ENCODE peak calls at places on chromosomes 11 and 22, in five cellular contexts. Y is tibial artery, E is right cardiac atrium, W is IMR-90, V is neural progenitor cell. O is an unnamed sample.

GRCh38 chr22:36486619-36487384 is 5.4 kb upstream of the TXN2 start:
- DNase-seq in Y (no peak), E (no peak), W (peak; percentile 68), V (peak; percentile 77), O (no peak)

GRCh38 chr22:35310556-35311550 is 11.2 kb downstream of the TOM1 start:
- DNase-seq in Y (no peak), E (no peak), W (no peak), V (peak; percentile 25), O (no peak)

GRCh38 chr22:46185263-46185662 is 34.9 kb downstream of the PPARA start:
- DNase-seq in Y (no peak), E (no peak), W (no peak), V (no peak), O (no peak)

GRCh38 chr22:42313804-42314581 is 43.5 kb upstream of the TCF20 start:
- DNase-seq in Y (no peak), E (no peak), W (peak; percentile 54), V (peak; percentile 91), O (no peak)

GRCh38 chr11:134409552-134410429 is 2.3 kb downstream of the B3GAT1 start:
- DNase-seq in Y (no peak), E (no peak), W (no peak), V (no peak), O (no peak)

GRCh38 chr11:4065601-4066377 is 28.8 kb upstream of the RRM1 start:
- DNase-seq in Y (no peak), E (no peak), W (no peak), V (no peak), O (no peak)

GRCh38 chr11:95835768-95836488 is 45.6 kb downstream of the CEP57 start:
- DNase-seq in Y (peak; percentile 63), E (peak; percentile 59), W (peak; percentile 96), V (peak; percentile 88), O (peak; percentile 56)

GRCh38 chr11:115456019-115456418 is 48.2 kb downstream of the CADM1 start:
- DNase-seq in Y (no peak), E (no peak), W (peak; percentile 60), V (no peak), O (no peak)

GRCh38 chr11:56876621-56877312 is 111.9 kb upstream of the OR5AK2 start:
- DNase-seq in Y (no peak), E (no peak), W (peak; percentile 1), V (no peak), O (no peak)

GRCh38 chr11:70552441-70553150 is 154.3 kb downstream of the CTTN start:
- DNase-seq in Y (no peak), E (no peak), W (no peak), V (no peak), O (no peak)

GRCh38 chr11:111949519-111950426 is 12.6 kb downstream of the DIXDC1 start:
- DNase-seq in Y (no peak), E (no peak), W (no peak), V (no peak), O (no peak)

GRCh38 chr22:47176573-47177333 is 414.3 kb downstream of the TBC1D22A start:
- DNase-seq in Y (peak; percentile 14), E (peak; percentile 52), W (no peak), V (no peak), O (peak; percentile 37)

GRCh38 chr11:15988693-15989231 is 367.6 kb downstream of the SOX6 start:
- DNase-seq in Y (no peak), E (peak; percentile 58), W (no peak), V (peak; percentile 74), O (no peak)

GRCh38 chr11:98137437-98137836 is 883.3 kb upstream of the CNTN5 start:
- DNase-seq in Y (no peak), E (no peak), W (no peak), V (no peak), O (no peak)

GRCh38 chr22:26998134-26998533 is 340.7 kb downstream of the MIAT start:
- DNase-seq in Y (no peak), E (no peak), W (no peak), V (no peak), O (no peak)

GRCh38 chr22:42696331-42696967 is 24.2 kb downstream of the A4GALT start:
- DNase-seq in Y (no peak), E (peak; percentile 42), W (no peak), V (no peak), O (no peak)

GRCh38 chr11:71543866-71544265 is 4.4 kb upstream of the KRTAP5-9 start:
- DNase-seq in Y (no peak), E (no peak), W (no peak), V (no peak), O (no peak)

GRCh38 chr11:40293655-40294342 is 1165.7 kb downstream of the LRRC4C start:
- DNase-seq in Y (peak; percentile 50), E (peak; percentile 77), W (peak; percentile 92), V (peak; percentile 90), O (peak; percentile 55)

GRCh38 chr11:70226967-70227366 is 23.9 kb downstream of the FADD start:
- DNase-seq in Y (no peak), E (no peak), W (no peak), V (peak; percentile 49), O (peak; percentile 44)

GRCh38 chr11:69939551-69940245 is 120.5 kb upstream of the FGF3 start:
- DNase-seq in Y (peak; percentile 63), E (peak; percentile 92), W (peak; percentile 77), V (no peak), O (peak; percentile 64)

GRCh38 chr22:37443977-37444376 is 16.7 kb upstream of the ELFN2 start:
- DNase-seq in Y (no peak), E (no peak), W (no peak), V (no peak), O (no peak)

GRCh38 chr11:18594999-18595749 is 4.4 kb upstream of the MISFA start:
- DNase-seq in Y (no peak), E (no peak), W (peak; percentile 88), V (no peak), O (no peak)

GRCh38 chr11:129705341-129705740 is 110.3 kb upstream of the TMEM45B start:
- DNase-seq in Y (no peak), E (no peak), W (no peak), V (no peak), O (no peak)

GRCh38 chr11:65496304-65497140 is 2.3 kb upstream of the MALAT1 start:
- DNase-seq in Y (peak; percentile 29), E (no peak), W (peak; percentile 48), V (no peak), O (no peak)
- H3K4me1 ChIP-seq in Y (peaks cover 61% of the 10 kb centered on the region), E (peaks cover 18% of the 10 kb centered on the region), W (peaks cover 20% of the 10 kb centered on the region), V (peaks cover 37% of the 10 kb centered on the region), O (peaks cover 54% of the 10 kb centered on the region)

DNA sequence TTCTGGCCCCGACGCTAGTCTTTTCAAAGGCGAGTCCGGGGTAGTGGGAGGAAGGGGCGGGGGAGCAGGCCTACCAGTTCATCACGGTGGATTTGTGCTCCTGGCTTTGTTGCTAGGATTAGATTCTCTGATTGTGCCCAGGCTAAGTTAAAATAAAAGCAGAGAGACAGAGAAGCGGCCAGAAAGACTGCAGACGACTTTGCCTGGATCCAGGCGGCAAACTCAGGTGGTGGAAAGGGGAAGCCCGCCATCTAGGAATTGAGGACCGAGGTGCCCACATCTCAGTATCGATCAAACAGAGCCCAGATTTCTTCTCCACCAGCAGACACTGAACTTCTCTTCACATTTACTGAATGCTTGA is 2.6 kb downstream of the FAT3 start:
- DNase-seq in Y (no peak), E (no peak), W (no peak), V (peak; percentile 70), O (no peak)
- H3K4me3 ChIP-seq in Y (peak overlapping the region; percentile 73), E (peak overlapping the region; percentile 37), W (no peak overlapping the region), V (peak overlapping the region; percentile 63), O (peak overlapping the region; percentile 52)

DNA sequence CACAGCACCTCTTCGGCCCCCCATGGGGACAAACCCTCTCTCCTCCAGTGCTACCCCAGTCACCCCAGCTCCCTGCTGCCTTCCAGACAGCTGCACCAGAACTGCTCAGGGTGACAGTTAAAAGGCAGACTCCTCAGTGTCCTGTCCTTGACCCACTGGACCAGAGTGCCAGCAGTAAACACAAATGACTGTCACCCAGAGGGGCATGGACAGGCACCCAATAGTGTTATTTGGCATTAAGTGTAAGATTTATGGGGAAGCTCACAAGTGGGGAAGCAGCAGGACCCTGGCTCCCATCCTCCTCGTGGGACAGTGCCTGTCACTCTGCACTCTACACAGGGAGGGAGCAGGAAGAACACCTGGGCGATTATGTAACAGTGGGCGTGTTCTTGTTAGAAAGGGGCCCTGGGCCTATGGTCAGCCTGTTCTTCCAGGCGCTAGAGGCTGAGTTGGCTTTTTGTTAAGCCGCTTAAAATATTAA is 5.0 kb downstream of the RPS19BP1 start:
- DNase-seq in Y (no peak), E (no peak), W (peak; percentile 27), V (no peak), O (peak; percentile 50)
- H3K27ac ChIP-seq in Y (peak overlapping the region; percentile 46), E (no peak overlapping the region), W (no peak overlapping the region), V (no peak overlapping the region), O (no peak overlapping the region)

GRCh38 chr22:45163074-45163416 is 680 bp upstream of the NUP50 start:
- DNase-seq in Y (no peak), E (no peak), W (peak; percentile 54), V (peak; percentile 65), O (no peak)
- H3K4me1 ChIP-seq in Y (peaks cover 28% of the 10 kb centered on the region), E (peaks cover 9% of the 10 kb centered on the region), W (peaks cover 11% of the 10 kb centered on the region), V (peaks cover 14% of the 10 kb centered on the region), O (peaks cover 71% of the 10 kb centered on the region)

DNA sequence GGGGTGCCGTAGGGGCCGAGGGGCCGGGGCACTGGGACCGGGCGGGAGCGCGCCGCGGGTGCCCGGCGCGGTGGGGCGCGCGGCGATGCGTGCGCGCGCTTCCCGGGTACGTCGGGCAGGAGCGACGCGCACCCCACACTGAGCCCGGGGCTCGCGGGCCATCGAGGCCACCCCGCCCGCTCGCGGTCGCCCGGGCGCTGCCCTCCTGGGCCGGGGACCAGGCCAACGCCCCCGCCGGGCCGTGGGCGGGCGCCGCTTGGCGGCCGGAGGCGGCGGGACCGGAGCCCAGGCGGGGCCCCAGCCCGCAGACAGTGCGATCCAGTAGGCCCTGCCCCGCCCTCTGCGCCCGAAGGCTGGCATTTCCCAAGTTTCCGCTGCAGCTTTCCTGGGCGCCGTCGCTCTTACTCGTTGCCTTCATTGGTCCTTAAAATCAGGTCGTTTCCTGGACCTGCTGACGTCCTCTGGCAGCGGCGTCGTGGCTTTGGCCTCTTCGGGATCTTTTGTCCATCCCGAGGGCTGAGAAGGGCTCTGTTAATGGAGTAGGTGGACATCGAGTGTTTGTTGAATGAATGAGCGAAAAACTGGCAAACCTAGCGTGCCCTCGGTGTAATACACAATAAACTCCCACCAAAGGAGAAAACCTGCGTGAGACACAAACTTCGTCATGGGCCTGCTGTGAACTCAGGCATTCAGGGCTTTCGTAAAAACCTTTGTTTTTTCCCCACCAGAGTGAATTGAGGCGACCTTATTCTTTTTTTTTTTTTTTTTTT is 638 bp downstream of the PARVA start:
- DNase-seq in Y (peak; percentile 72), E (peak; percentile 88), W (peak; percentile 71), V (peak; percentile 90), O (peak; percentile 87)
- H3K4me3 ChIP-seq in Y (peak overlapping the region; percentile 80), E (peak overlapping the region; percentile 54), W (peak overlapping the region; percentile 96), V (peak overlapping the region; percentile 90), O (peak overlapping the region; percentile 64)